ENCODE peak calls at places on chromosomes 13 and 19, in eight cellular contexts. P, W, B, J, F, H, T and N are unnamed samples.
A peak's percentile ranks its signal among the peaks of the same experiment; 100 is the strongest.

GRCh38 chr13:94674609-94675348 is 37.6 kb downstream of the SOX21 start:
- DNase-seq in P (peak; percentile 6), T (peak; percentile 74), F (peak; percentile 65), J (peak; percentile 53), H (peak; percentile 16), B (peak; percentile 1), W (peak; percentile 45), N (peak; percentile 1)

GRCh38 chr13:37369618-37370017 is 228.9 kb downstream of the POSTN start:
- DNase-seq in J (no peak), W (no peak), B (no peak), F (no peak), T (no peak), P (no peak), H (no peak), N (no peak)

GRCh38 chr13:41222259-41222852 is 28.0 kb upstream of the KBTBD7 start:
- DNase-seq in H (no peak), B (peak; percentile 63), P (peak; percentile 15), T (peak; percentile 73), W (peak; percentile 49), F (peak; percentile 44), J (no peak), N (peak; percentile 21)

GRCh38 chr19:42269518-42270345 is 680 bp downstream of the CIC start:
- DNase-seq in H (no peak), W (no peak), J (no peak), P (no peak), F (no peak), T (no peak), B (no peak), N (no peak)

GRCh38 chr19:2381151-2381822 is 21.2 kb downstream of the TMPRSS9 start:
- DNase-seq in J (no peak), T (peak; percentile 82), P (no peak), W (no peak), F (peak; percentile 92), H (no peak), B (no peak), N (no peak)

GRCh38 chr13:113350065-113350937 is 13.6 kb downstream of the GRTP1 start:
- DNase-seq in W (no peak), J (no peak), F (no peak), B (no peak), P (no peak), T (peak; percentile 83), H (no peak), N (no peak)

GRCh38 chr13:110869805-110870706 is 44.8 kb downstream of the ANKRD10 start:
- DNase-seq in F (no peak), B (no peak), W (peak; percentile 87), T (peak; percentile 100), H (no peak), P (no peak), J (no peak), N (no peak)

GRCh38 chr19:4369109-4369887 is 25.9 kb downstream of the MPND start:
- DNase-seq in H (peak; percentile 40), B (peak; percentile 89), W (peak; percentile 45), P (peak; percentile 44), J (peak; percentile 69), F (no peak), T (peak; percentile 47), N (peak; percentile 42)

GRCh38 chr19:29526730-29527499 is 1.1 kb downstream of the VSTM2B start:
- DNase-seq in J (no peak), P (no peak), H (no peak), W (no peak), B (no peak), T (peak; percentile 59), F (no peak), N (no peak)

GRCh38 chr13:39587939-39588338 is 15.1 kb downstream of the LHFPL6 start:
- DNase-seq in F (no peak), P (no peak), W (no peak), H (no peak), T (no peak), J (no peak), B (no peak), N (no peak)

GRCh38 chr13:49627831-49628652 is at the start of gene ARL11:
- DNase-seq in J (peak; percentile 59), B (peak; percentile 85), H (peak; percentile 39), T (peak; percentile 81), W (peak; percentile 54), P (no peak), F (peak; percentile 14), N (peak; percentile 16)

GRCh38 chr19:18756896-18757295 is 34.2 kb downstream of the COMP start:
- DNase-seq in J (no peak), P (no peak), W (no peak), B (no peak), H (no peak), F (no peak), T (no peak), N (no peak)

GRCh38 chr19:34497112-34497805 is 15.7 kb downstream of the WTIP start:
- DNase-seq in F (no peak), H (no peak), W (no peak), T (no peak), P (no peak), B (no peak), J (no peak), N (no peak)

GRCh38 chr19:47608908-47609879 is at the start of gene BICRA:
- DNase-seq in F (peak; percentile 77), H (peak; percentile 78), P (peak; percentile 72), B (peak; percentile 83), W (peak; percentile 78), T (peak; percentile 85), J (peak; percentile 83), N (peak; percentile 71)

GRCh38 chr13:30053904-30054303 is 203.5 kb upstream of the UBL3 start:
- DNase-seq in T (no peak), H (no peak), W (no peak), J (no peak), P (no peak), F (no peak), B (no peak), N (no peak)

GRCh38 chr13:40490086-40490723 is 176.2 kb downstream of the FOXO1 start:
- DNase-seq in P (peak; percentile 11), W (peak; percentile 32), H (peak; percentile 40), J (peak; percentile 64), F (no peak), T (peak; percentile 82), B (no peak), N (no peak)

GRCh38 chr19:9969688-9969975 is 33.3 kb upstream of the OLFM2 start:
- DNase-seq in F (no peak), W (no peak), B (no peak), P (no peak), J (no peak), T (no peak), H (no peak), N (no peak)

GRCh38 chr19:14632286-14632685 is 42.4 kb downstream of the ADGRE3 start:
- DNase-seq in H (no peak), J (no peak), F (no peak), B (peak; percentile 47), T (no peak), P (no peak), W (no peak), N (no peak)

GRCh38 chr13:29105779-29106178 is 285.6 kb downstream of the MTUS2 start:
- DNase-seq in F (no peak), P (no peak), W (no peak), H (no peak), J (no peak), T (no peak), B (no peak), N (no peak)

GRCh38 chr19:7912144-7912696 is 2.4 kb upstream of the TGFBR3L start:
- DNase-seq in B (no peak), F (no peak), H (no peak), J (no peak), W (no peak), P (no peak), T (no peak), N (no peak)

GRCh38 chr19:13864513-13865242 is 12.3 kb upstream of the NANOS3 start:
- DNase-seq in J (no peak), H (no peak), T (no peak), P (no peak), F (no peak), W (no peak), B (no peak), N (no peak)

GRCh38 chr19:7550987-7551761 is 15.7 kb downstream of the PNPLA6 start:
- DNase-seq in H (no peak), W (peak; percentile 77), F (peak; percentile 65), P (no peak), B (peak; percentile 18), T (peak; percentile 93), J (no peak), N (no peak)